ENCODE peak calls at places on chromosomes 11 and 22, in ten cellular contexts. Z, A, I, J, C, M, U, E, V and G are unnamed samples.
A peak's percentile ranks its signal among the peaks of the same experiment; 100 is the strongest.

GRCh38 chr22:20238567-20239062 is 29.5 kb downstream of the RTN4R start:
- DNase-seq in E (no peak), C (no peak), I (peak; percentile 21), M (peak; percentile 65), Z (peak; percentile 56), A (peak; percentile 20), U (peak; percentile 75), V (peak; percentile 32), J (peak; percentile 69), G (no peak)

GRCh38 chr11:117459979-117460300 is 132.3 kb downstream of the CEP164 start:
- DNase-seq in E (no peak), J (no peak), A (no peak), Z (no peak), I (no peak), M (no peak), U (no peak), V (no peak), C (no peak), G (no peak)

GRCh38 chr11:4071828-4072421 is 22.7 kb upstream of the RRM1 start:
- DNase-seq in U (no peak), V (no peak), I (peak; percentile 63), J (no peak), M (no peak), Z (no peak), C (no peak), E (no peak), A (no peak), G (no peak)

GRCh38 chr11:60982184-60982583 is 10.7 kb downstream of the CD6 start:
- DNase-seq in I (no peak), V (no peak), U (peak; percentile 56), A (no peak), J (no peak), C (no peak), M (no peak), Z (no peak), E (no peak), G (no peak)

GRCh38 chr11:123838199-123838598 is 32.0 kb upstream of the OR6M1 start:
- DNase-seq in V (no peak), A (no peak), M (no peak), I (no peak), C (no peak), Z (no peak), J (no peak), U (no peak), E (no peak), G (no peak)

GRCh38 chr22:32847067-32847491 is 45.6 kb downstream of the TIMP3 start:
- DNase-seq in V (no peak), A (no peak), C (no peak), M (no peak), J (no peak), U (no peak), I (no peak), E (no peak), Z (no peak), G (no peak)

GRCh38 chr22:35307892-35308291 is 8.2 kb downstream of the TOM1 start:
- DNase-seq in A (no peak), C (no peak), V (no peak), I (no peak), M (no peak), E (no peak), U (no peak), J (no peak), Z (peak; percentile 77), G (no peak)

GRCh38 chr22:42399315-42400271 is 32.6 kb downstream of the NFAM1 start:
- DNase-seq in U (no peak), I (peak; percentile 9), M (peak; percentile 90), A (no peak), J (peak; percentile 27), E (no peak), C (no peak), V (peak; percentile 36), Z (no peak), G (no peak)

GRCh38 chr11:110430267-110431211 is 791 bp downstream of the FDX1 start:
- DNase-seq in C (peak; percentile 46), Z (peak; percentile 51), E (peak; percentile 56), I (peak; percentile 48), A (no peak), V (peak; percentile 75), J (peak; percentile 87), M (peak; percentile 62), U (no peak), G (peak; percentile 72)

GRCh38 chr22:40463017-40463631 is 92.7 kb downstream of the SGSM3 start:
- DNase-seq in E (no peak), A (no peak), U (peak; percentile 66), V (peak; percentile 28), J (peak; percentile 20), I (no peak), M (no peak), Z (no peak), C (no peak), G (no peak)

GRCh38 chr11:112928136-112928535 is 33.1 kb upstream of the NCAM1 start:
- DNase-seq in I (no peak), M (no peak), V (no peak), U (no peak), A (no peak), J (no peak), E (no peak), C (no peak), Z (no peak), G (peak; percentile 20)

GRCh38 chr22:45933503-45934167 is 43.3 kb downstream of the WNT7B start:
- DNase-seq in M (no peak), C (no peak), J (no peak), E (no peak), U (no peak), V (no peak), Z (no peak), I (no peak), A (no peak), G (no peak)

GRCh38 chr11:77038029-77038824 is 4.0 kb downstream of the B3GNT6 start:
- DNase-seq in C (no peak), E (peak; percentile 29), I (peak; percentile 11), A (no peak), V (no peak), Z (no peak), J (no peak), M (no peak), U (no peak), G (no peak)

GRCh38 chr11:8283510-8284272 is 20.0 kb upstream of the LMO1 start:
- DNase-seq in J (no peak), E (no peak), U (no peak), Z (no peak), M (peak; percentile 43), C (no peak), A (no peak), V (peak; percentile 11), I (no peak), G (no peak)

GRCh38 chr11:72925656-72926055 is 111.4 kb downstream of the ATG16L2 start:
- DNase-seq in Z (no peak), M (no peak), A (no peak), J (no peak), C (no peak), U (no peak), I (no peak), E (no peak), V (no peak), G (no peak)

GRCh38 chr22:50232481-50233151 is 12.2 kb downstream of the TUBGCP6 start:
- DNase-seq in A (no peak), Z (no peak), V (no peak), C (no peak), E (no peak), U (no peak), J (no peak), I (no peak), M (no peak), G (no peak)

GRCh38 chr22:50218153-50218995 is 17.6 kb downstream of the SELENOO start:
- DNase-seq in E (no peak), Z (no peak), A (no peak), V (no peak), C (no peak), M (no peak), U (no peak), I (no peak), J (no peak), G (no peak)

GRCh38 chr11:72786305-72787261 is 7.3 kb downstream of the STARD10 start:
- DNase-seq in V (peak; percentile 92), J (peak; percentile 76), A (no peak), U (no peak), M (peak; percentile 99), I (no peak), Z (no peak), C (no peak), E (no peak), G (no peak)

GRCh38 chr22:49540571-49541450 is 286.9 kb downstream of the BRD1 start:
- DNase-seq in C (no peak), U (no peak), I (no peak), J (no peak), A (no peak), V (no peak), E (no peak), M (no peak), Z (no peak), G (no peak)

GRCh38 chr22:25448435-25449051 is 115.9 kb upstream of the GRK3 start:
- DNase-seq in M (peak; percentile 9), U (no peak), E (peak; percentile 47), Z (peak; percentile 31), J (peak; percentile 5), C (peak; percentile 13), V (peak; percentile 20), A (no peak), I (peak; percentile 58), G (peak; percentile 30)

GRCh38 chr22:45968751-45969413 is 8.1 kb downstream of the WNT7B start:
- DNase-seq in C (peak; percentile 67), A (no peak), J (no peak), Z (peak; percentile 48), I (peak; percentile 61), U (no peak), M (no peak), V (no peak), E (peak; percentile 92), G (peak; percentile 73)

GRCh38 chr11:73965076-73965763 is 14.4 kb downstream of the DNAJB13 start:
- DNase-seq in V (no peak), Z (no peak), E (no peak), U (no peak), I (peak; percentile 54), C (peak; percentile 50), M (no peak), A (no peak), J (no peak), G (no peak)

GRCh38 chr11:104968365-104968855 is at the start of gene CASP4:
- DNase-seq in J (peak; percentile 95), A (no peak), M (peak; percentile 57), Z (peak; percentile 91), E (peak; percentile 78), V (peak; percentile 53), U (no peak), C (peak; percentile 89), I (peak; percentile 90), G (peak; percentile 81)

GRCh38 chr22:29813126-29813525 is 24.9 kb downstream of the ASCC2 start:
- DNase-seq in A (no peak), C (no peak), J (no peak), U (no peak), M (no peak), I (no peak), E (no peak), Z (no peak), V (no peak), G (no peak)

GRCh38 chr11:85170184-85170583 is 457.0 kb downstream of the DLG2 start:
- DNase-seq in E (peak; percentile 43), C (peak; percentile 2), U (no peak), J (no peak), V (no peak), Z (no peak), M (no peak), A (no peak), I (no peak), G (peak; percentile 69)

GRCh38 chr11:71240865-71241691 is 11.3 kb downstream of the SHANK2 start:
- DNase-seq in U (no peak), V (no peak), E (peak; percentile 94), Z (peak; percentile 64), C (peak; percentile 76), A (no peak), J (peak; percentile 15), M (no peak), I (peak; percentile 95), G (peak; percentile 97)

GRCh38 chr11:94020777-94021615 is at the start of gene HEPHL1:
- DNase-seq in J (no peak), U (no peak), E (peak; percentile 4), Z (no peak), V (no peak), C (no peak), A (no peak), I (peak; percentile 42), M (no peak), G (no peak)

GRCh38 chr11:9330387-9331384 is 16.3 kb upstream of the TMEM41B start:
- DNase-seq in Z (no peak), V (no peak), I (peak; percentile 96), E (peak; percentile 57), A (no peak), U (no peak), M (no peak), J (no peak), C (peak; percentile 97), G (no peak)